ENCODE peak calls at places on chromosomes 4 and X, in seven cellular contexts. P is Caco-2; F is CD4-positive, alpha-beta memory T cell; V is H9; T is prostate gland; J is mucosa of descending colon; A is left ventricle myocardium inferior. U is an unnamed sample.

GRCh38 chr4:68490826-68491457 is 43.7 kb downstream of the TMPRSS11E start:
- DNase-seq in P (no peak), F (no peak), V (no peak), T (no peak), J (peak; percentile 4), A (no peak), U (no peak)

GRCh38 chr4:159010563-159011260 is 92.2 kb upstream of the RAPGEF2 start:
- DNase-seq in P (no peak), F (no peak), V (no peak), T (peak; percentile 85), J (peak; percentile 50), A (peak; percentile 66), U (no peak)

GRCh38 chr4:168917150-168917779 is 92.8 kb downstream of the CBR4 start:
- DNase-seq in P (no peak), F (no peak), V (no peak), T (no peak), J (peak; percentile 48), A (no peak), U (peak; percentile 46)

GRCh38 chr4:1351854-1352633 is 5.0 kb downstream of the UVSSA start:
- DNase-seq in P (peak; percentile 78), F (peak; percentile 83), V (peak; percentile 91), T (peak; percentile 86), J (peak; percentile 95), A (peak; percentile 80), U (peak; percentile 80)

GRCh38 chrX:53077207-53078197 is 4.7 kb upstream of the TSPYL2 start:
- DNase-seq in P (no peak), F (no peak), V (no peak), T (no peak), J (no peak), A (no peak), U (no peak)

GRCh38 chrX:53190363-53190960 is 34.5 kb downstream of the KDM5C start:
- DNase-seq in P (no peak), F (no peak), V (peak; percentile 64), T (no peak), J (peak; percentile 17), A (no peak), U (no peak)

GRCh38 chrX:20461576-20461975 is 194.9 kb upstream of the RPS6KA3 start:
- DNase-seq in P (no peak), F (no peak), V (no peak), T (no peak), J (no peak), A (no peak), U (no peak)

GRCh38 chrX:23883737-23884354 is 23.9 kb downstream of the APOO start:
- DNase-seq in P (no peak), F (no peak), V (no peak), T (no peak), J (no peak), A (no peak), U (peak; percentile 40)

GRCh38 chrX:21911481-21911880 is 29.0 kb upstream of the SMS start:
- DNase-seq in P (no peak), F (no peak), V (no peak), T (no peak), J (no peak), A (no peak), U (no peak)

GRCh38 chr4:6282247-6282646 is 12.6 kb downstream of the WFS1 start:
- DNase-seq in P (no peak), F (no peak), V (no peak), T (no peak), J (no peak), A (no peak), U (no peak)

GRCh38 chrX:8849945-8850344 is 48.8 kb upstream of the FAM9A start:
- DNase-seq in P (no peak), F (no peak), V (no peak), T (no peak), J (no peak), A (no peak), U (no peak)

GRCh38 chr4:17188035-17188967 is 289.9 kb upstream of the LDB2 start:
- DNase-seq in P (no peak), F (no peak), V (no peak), T (no peak), J (no peak), A (no peak), U (no peak)

GRCh38 chr4:16916719-16917337 is 18.4 kb upstream of the LDB2 start:
- DNase-seq in P (peak; percentile 62), F (peak; percentile 38), V (peak; percentile 89), T (no peak), J (peak; percentile 29), A (peak; percentile 30), U (no peak)

GRCh38 chrX:152632445-152633097 is 5.1 kb upstream of the GABRQ start:
- DNase-seq in P (no peak), F (peak; percentile 20), V (peak; percentile 43), T (peak; percentile 10), J (peak; percentile 70), A (peak; percentile 18), U (peak; percentile 25)

DNA sequence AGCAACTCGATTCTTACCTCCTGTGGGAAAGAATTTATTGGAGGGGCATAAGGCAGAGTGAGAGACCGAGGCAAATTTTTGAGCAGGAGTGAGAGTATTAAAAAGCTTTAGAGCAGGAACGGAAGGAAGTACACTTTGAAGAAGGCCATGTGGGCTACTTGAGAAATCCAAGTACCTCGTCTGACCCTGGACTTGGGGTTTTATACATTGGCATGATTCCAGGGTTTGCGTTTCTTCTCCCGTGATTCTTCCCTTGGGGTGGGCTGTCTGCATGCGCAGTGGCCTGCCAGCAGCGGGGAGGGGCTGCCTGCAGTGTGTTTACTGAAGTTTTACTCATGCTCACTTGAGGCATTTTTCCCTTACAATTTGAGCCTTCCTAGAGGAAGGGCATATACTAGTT is 3.4 kb downstream of the GALNT7 start:
- DNase-seq in P (no peak), F (no peak), V (no peak), T (no peak), J (no peak), A (no peak), U (no peak)
- H3K4me1 ChIP-seq in P (peaks cover 21% of the 10 kb centered on the region), F (peaks cover 26% of the 10 kb centered on the region), V (peaks cover 28% of the 10 kb centered on the region), T (no peaks in the 10 kb centered on the region), J (peaks cover 10% of the 10 kb centered on the region), A (peaks cover 25% of the 10 kb centered on the region), U (peaks cover 14% of the 10 kb centered on the region)

GRCh38 chr4:138537739-138538138 is 295.6 kb upstream of the SLC7A11 start:
- DNase-seq in P (no peak), F (no peak), V (no peak), T (no peak), J (no peak), A (no peak), U (no peak)

GRCh38 chr4:138535316-138535715 is 293.2 kb upstream of the SLC7A11 start:
- DNase-seq in P (no peak), F (no peak), V (no peak), T (no peak), J (no peak), A (no peak), U (no peak)

GRCh38 chr4:138542191-138542771 is 300.1 kb upstream of the SLC7A11 start:
- DNase-seq in P (no peak), F (no peak), V (no peak), T (no peak), J (no peak), A (no peak), U (no peak)

GRCh38 chr4:138540056-138540800 is 298.1 kb upstream of the SLC7A11 start:
- DNase-seq in P (no peak), F (no peak), V (no peak), T (no peak), J (no peak), A (no peak), U (no peak)

GRCh38 chr4:138538743-138539142 is 296.6 kb upstream of the SLC7A11 start:
- DNase-seq in P (no peak), F (no peak), V (no peak), T (no peak), J (no peak), A (no peak), U (no peak)
- H3K4me1 ChIP-seq in P (no peaks in the 10 kb centered on the region), F (no peaks in the 10 kb centered on the region), V (no peaks in the 10 kb centered on the region), T (no peaks in the 10 kb centered on the region), J (no peaks in the 10 kb centered on the region), A (no peaks in the 10 kb centered on the region), U (no peaks in the 10 kb centered on the region)

DNA sequence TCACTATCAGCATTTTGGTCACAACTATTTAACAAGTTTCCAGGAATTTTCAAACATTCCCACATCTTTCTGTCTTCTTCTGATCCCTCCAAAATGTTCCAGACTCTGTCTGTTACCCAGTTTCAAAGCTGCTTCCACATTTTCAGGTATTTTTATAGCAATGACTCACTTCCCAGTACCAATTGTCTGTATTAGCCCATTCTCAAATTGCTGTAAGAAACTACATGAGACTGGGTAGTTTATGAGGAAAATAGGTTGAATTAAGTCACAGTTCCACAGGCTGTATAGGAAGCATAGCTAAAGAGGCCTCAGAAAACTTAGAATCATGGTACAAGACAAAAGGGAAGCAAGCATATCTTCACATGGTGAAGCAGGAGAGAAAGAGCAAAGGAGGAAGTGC is 475.0 kb upstream of the PCDH7 start:
- DNase-seq in P (no peak), F (no peak), V (no peak), T (no peak), J (no peak), A (no peak), U (no peak)
- H3K4me1 ChIP-seq in P (no peaks in the 10 kb centered on the region), F (no peaks in the 10 kb centered on the region), V (no peaks in the 10 kb centered on the region), T (no peaks in the 10 kb centered on the region), J (no peaks in the 10 kb centered on the region), A (no peaks in the 10 kb centered on the region), U (no peaks in the 10 kb centered on the region)

GRCh38 chrX:65508851-65509250 is 25.7 kb downstream of the LAS1L start:
- DNase-seq in P (no peak), F (no peak), V (no peak), T (no peak), J (no peak), A (no peak), U (no peak)
- H3K4me1 ChIP-seq in P (no peaks in the 10 kb centered on the region), F (no peaks in the 10 kb centered on the region), V (no peaks in the 10 kb centered on the region), T (no peaks in the 10 kb centered on the region), J (no peaks in the 10 kb centered on the region), A (no peaks in the 10 kb centered on the region), U (no peaks in the 10 kb centered on the region)

GRCh38 chr4:40300371-40301162 is 34.6 kb upstream of the CHRNA9 start:
- DNase-seq in P (no peak), F (no peak), V (no peak), T (no peak), J (no peak), A (no peak), U (no peak)
- H3K4me1 ChIP-seq in P (peaks cover 8% of the 10 kb centered on the region), F (peaks cover 91% of the 10 kb centered on the region), V (no peaks in the 10 kb centered on the region), T (no peaks in the 10 kb centered on the region), J (no peaks in the 10 kb centered on the region), A (no peaks in the 10 kb centered on the region), U (peaks cover 3% of the 10 kb centered on the region)

DNA sequence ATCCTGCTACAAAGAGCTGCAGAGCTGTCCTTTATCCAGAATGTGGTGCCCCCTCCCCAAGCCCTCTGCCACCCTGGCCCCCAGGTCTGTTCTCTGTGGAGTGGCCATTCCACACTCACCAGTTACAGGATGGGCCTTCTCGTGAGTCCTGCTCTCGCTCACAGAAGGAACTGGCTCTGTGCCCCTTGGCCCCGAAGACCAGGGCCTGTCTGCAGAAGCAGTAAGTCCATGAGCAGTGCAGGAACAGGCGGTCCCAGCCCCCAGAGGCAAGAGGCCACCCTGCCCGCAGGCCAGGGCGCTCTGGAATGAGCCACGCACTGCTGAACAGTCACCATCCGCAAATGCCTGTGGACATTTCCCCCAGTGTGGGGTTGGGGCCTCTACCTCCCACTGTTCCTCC is 92.2 kb downstream of the DCTD start:
- DNase-seq in P (no peak), F (no peak), V (no peak), T (no peak), J (no peak), A (no peak), U (no peak)
- H3K4me1 ChIP-seq in P (no peaks in the 10 kb centered on the region), F (no peaks in the 10 kb centered on the region), V (no peaks in the 10 kb centered on the region), T (no peaks in the 10 kb centered on the region), J (no peaks in the 10 kb centered on the region), A (no peaks in the 10 kb centered on the region), U (no peaks in the 10 kb centered on the region)

GRCh38 chr4:2484993-2485392 is 16.1 kb downstream of the RNF4 start:
- DNase-seq in P (no peak), F (peak; percentile 67), V (no peak), T (peak; percentile 17), J (peak; percentile 83), A (peak; percentile 77), U (peak; percentile 88)
- H3K4me1 ChIP-seq in P (no peaks in the 10 kb centered on the region), F (peaks cover 79% of the 10 kb centered on the region), V (peaks cover 2% of the 10 kb centered on the region), T (peaks cover 17% of the 10 kb centered on the region), J (peaks cover 68% of the 10 kb centered on the region), A (peaks cover 99% of the 10 kb centered on the region), U (peaks cover 28% of the 10 kb centered on the region)